ENCODE peak calls at places on chromosome 7, in nine cellular contexts. M, T, R, Y, J, Z, C, D and O are unnamed samples.

GRCh38 chr7:130273081-130273699 is 6.5 kb downstream of the CPA2 start:
- DNase-seq in R (no peak), D (no peak), T (no peak), M (peak), C (peak), J (no peak), Z (no peak), Y (no peak), O (no peak)

GRCh38 chr7:142885311-142886230 is at the start of gene TRPV6:
- DNase-seq in D (peak), Y (no peak), Z (no peak), T (no peak), J (peak), R (no peak), C (peak), M (no peak), O (no peak)

GRCh38 chr7:139692723-139693122 is 85.1 kb downstream of the HIPK2 start:
- DNase-seq in C (no peak), D (no peak), Z (no peak), T (no peak), R (no peak), M (no peak), J (no peak), Y (no peak), O (no peak)

GRCh38 chr7:42893341-42894242 is 18.3 kb downstream of the C7orf25 start:
- DNase-seq in R (no peak), M (no peak), T (no peak), C (no peak), D (no peak), Z (no peak), Y (no peak), J (no peak), O (no peak)

GRCh38 chr7:1758859-1759521 is 88.9 kb downstream of the ELFN1 start:
- DNase-seq in R (no peak), T (no peak), C (no peak), Y (no peak), D (peak), M (no peak), J (peak), Z (no peak), O (no peak)

GRCh38 chr7:44891372-44891771 is 6.0 kb upstream of the PURB start:
- DNase-seq in J (no peak), Y (peak), D (no peak), R (no peak), M (no peak), C (no peak), Z (no peak), T (no peak), O (no peak)

GRCh38 chr7:158567153-158567603 is 20.4 kb downstream of the PTPRN2 start:
- DNase-seq in T (no peak), J (no peak), Y (no peak), R (no peak), M (no peak), Z (no peak), C (no peak), D (no peak), O (no peak)

GRCh38 chr7:100951172-100951571 is 1.8 kb downstream of the MUC3A start:
- DNase-seq in R (no peak), J (no peak), T (no peak), Z (no peak), C (no peak), D (no peak), Y (no peak), M (no peak), O (no peak)

GRCh38 chr7:105691029-105691691 is 109.9 kb upstream of the EFCAB10 start:
- DNase-seq in J (no peak), Y (peak), R (peak), T (no peak), D (no peak), M (peak), C (peak), Z (no peak), O (peak)

GRCh38 chr7:44121761-44122420 is 1.5 kb downstream of the POLD2 start:
- DNase-seq in R (no peak), J (peak), T (no peak), C (no peak), Z (no peak), M (no peak), Y (no peak), D (peak), O (no peak)

GRCh38 chr7:69932034-69932628 is 333.9 kb downstream of the AUTS2 start:
- DNase-seq in T (no peak), Y (no peak), D (no peak), J (no peak), R (no peak), C (peak), Z (no peak), M (peak), O (no peak)

GRCh38 chr7:36214608-36215016 is 61.6 kb downstream of the EEPD1 start:
- DNase-seq in R (no peak), D (no peak), Z (no peak), M (peak), T (no peak), C (no peak), Y (no peak), J (no peak), O (no peak)

GRCh38 chr7:48004023-48004422 is 24.6 kb upstream of the HUS1 start:
- DNase-seq in T (no peak), C (no peak), Y (no peak), Z (no peak), D (no peak), M (no peak), J (no peak), R (no peak), O (no peak)

GRCh38 chr7:158358926-158359645 is 228.5 kb downstream of the PTPRN2 start:
- DNase-seq in J (no peak), R (no peak), D (peak), Z (no peak), C (no peak), Y (no peak), M (no peak), T (no peak), O (no peak)

GRCh38 chr7:125661677-125662076 is 732.1 kb upstream of the POT1 start:
- DNase-seq in Z (no peak), Y (no peak), J (no peak), M (no peak), C (no peak), R (no peak), D (no peak), T (no peak), O (no peak)

GRCh38 chr7:1103789-1104513 is 16.0 kb downstream of the GPER1 start:
- DNase-seq in Y (no peak), R (no peak), C (no peak), Z (no peak), J (no peak), T (no peak), D (peak), M (no peak), O (no peak)

GRCh38 chr7:69283421-69283820 is 314.9 kb upstream of the AUTS2 start:
- DNase-seq in Y (no peak), J (no peak), R (no peak), C (no peak), T (no peak), M (peak), Z (no peak), D (no peak), O (no peak)

GRCh38 chr7:149788300-149788851 is 15.0 kb upstream of the ZNF467 start:
- DNase-seq in J (no peak), Z (no peak), R (no peak), Y (no peak), M (no peak), D (no peak), C (no peak), T (no peak), O (no peak)

GRCh38 chr7:30914611-30915601 is 3.3 kb downstream of the AQP1 start:
- DNase-seq in J (no peak), D (no peak), T (no peak), M (peak), C (peak), Z (no peak), Y (no peak), R (no peak), O (no peak)

GRCh38 chr7:156585025-156585648 is 55.4 kb upstream of the RNF32 start:
- DNase-seq in T (no peak), R (no peak), Z (no peak), D (no peak), J (no peak), C (no peak), M (no peak), Y (no peak), O (no peak)

GRCh38 chr7:104156842-104157277 is 51.0 kb downstream of the ORC5 start:
- DNase-seq in R (no peak), D (no peak), T (no peak), C (peak), Y (no peak), Z (no peak), J (no peak), M (peak), O (no peak)

GRCh38 chr7:77537595-77538185 is 595 bp downstream of the PTPN12 start:
- DNase-seq in J (peak), C (no peak), T (peak), Z (peak), D (peak), M (peak), Y (peak), R (peak), O (peak)

GRCh38 chr7:86908948-86909347 is 150.5 kb downstream of the ELAPOR2 start:
- DNase-seq in M (peak), T (no peak), Z (no peak), Y (no peak), J (no peak), C (peak), R (no peak), D (no peak), O (no peak)

GRCh38 chr7:130996841-130997231 is 262.8 kb upstream of the KLF14 start:
- DNase-seq in D (peak), Z (no peak), C (peak), J (no peak), R (no peak), M (no peak), Y (no peak), T (no peak), O (peak)

GRCh38 chr7:83936056-83936703 is 258.4 kb downstream of the SEMA3A start:
- DNase-seq in Z (no peak), M (peak), Y (peak), J (no peak), D (no peak), T (no peak), C (peak), R (peak), O (no peak)

GRCh38 chr7:521221-522070 is 1.8 kb upstream of the PDGFA start:
- DNase-seq in R (peak), C (no peak), Y (no peak), Z (no peak), J (peak), D (no peak), T (no peak), M (peak), O (peak)

GRCh38 chr7:15747187-15748111 is 61.0 kb upstream of the MEOX2 start:
- DNase-seq in M (peak), T (no peak), D (no peak), R (no peak), C (no peak), Z (no peak), Y (no peak), J (no peak), O (no peak)

GRCh38 chr7:99478464-99479440 is 6.1 kb downstream of the ZNF789 start:
- DNase-seq in T (no peak), Z (no peak), Y (no peak), M (no peak), R (no peak), J (no peak), C (no peak), D (peak), O (no peak)

GRCh38 chr7:4468320-4469102 is 213.6 kb upstream of the FOXK1 start:
- DNase-seq in T (no peak), D (no peak), Y (no peak), J (no peak), R (no peak), C (no peak), M (no peak), Z (no peak), O (no peak)

GRCh38 chr7:40715053-40715430 is 580.2 kb downstream of the SUGCT start:
- DNase-seq in C (no peak), D (no peak), M (no peak), T (no peak), Y (no peak), J (no peak), R (no peak), Z (no peak), O (no peak)

GRCh38 chr7:80783688-80784327 is 135.0 kb downstream of the SEMA3C start:
- DNase-seq in C (no peak), M (peak), T (no peak), Z (no peak), Y (no peak), D (no peak), J (no peak), R (no peak), O (no peak)

GRCh38 chr7:122896509-122896908 is 10.2 kb upstream of the CADPS2 start:
- DNase-seq in D (no peak), Y (no peak), R (no peak), M (no peak), J (no peak), C (no peak), Z (no peak), T (no peak), O (no peak)

GRCh38 chr7:55020481-55020871 is 1.7 kb downstream of the EGFR start:
- DNase-seq in T (no peak), M (peak), J (peak), Y (no peak), R (no peak), Z (no peak), D (no peak), C (peak), O (no peak)

GRCh38 chr7:67696878-67697277 is 700.2 kb downstream of the TYW1 start:
- DNase-seq in M (no peak), T (no peak), Z (no peak), C (no peak), R (no peak), J (no peak), D (no peak), Y (no peak), O (no peak)

GRCh38 chr7:117728858-117729257 is 144.4 kb downstream of the CTTNBP2 start:
- DNase-seq in D (no peak), T (no peak), R (peak), Z (no peak), J (no peak), C (no peak), Y (no peak), M (no peak), O (no peak)

GRCh38 chr7:127620406-127621233 is 2.7 kb upstream of the PAX4 start:
- DNase-seq in J (no peak), M (no peak), R (no peak), D (no peak), Y (no peak), C (no peak), Z (no peak), T (no peak), O (no peak)

GRCh38 chr7:157404845-157405481 is 68.2 kb downstream of the DNAJB6 start:
- DNase-seq in Z (no peak), M (peak), J (peak), T (no peak), C (peak), R (no peak), D (peak), Y (peak), O (no peak)

GRCh38 chr7:111919690-111920179 is 286.5 kb downstream of the DOCK4 start:
- DNase-seq in C (peak), D (no peak), J (no peak), Z (no peak), T (no peak), Y (no peak), M (peak), R (no peak), O (no peak)

GRCh38 chr7:66399566-66399965 is 194.4 kb downstream of the TPST1 start:
- DNase-seq in Y (no peak), M (no peak), C (no peak), J (no peak), D (no peak), R (no peak), T (no peak), Z (no peak), O (no peak)